ENCODE peak calls at places on chromosomes 4 and X, in nine cellular contexts. F, R, Z, C, Y, V, X, I and T are unnamed samples. For H3K4me1, the result is how much of the 10 kb centered on the place peaks cover.

GRCh38 chr4:28463184-28463690 is 1602.6 kb downstream of the STIM2 start:
- DNase-seq in F (no peak), R (no peak), Z (no peak), C (peak), Y (no peak), V (no peak), X (no peak), I (no peak), T (no peak)

GRCh38 chr4:24956763-24957162 is 43.9 kb upstream of the CCDC149 start:
- DNase-seq in F (no peak), R (no peak), Z (no peak), C (no peak), Y (no peak), V (no peak), X (no peak), I (no peak), T (no peak)

GRCh38 chrX:40511258-40511657 is 69.5 kb upstream of the ATP6AP2 start:
- DNase-seq in F (no peak), R (no peak), Z (no peak), C (no peak), Y (no peak), V (no peak), X (no peak), I (no peak), T (no peak)

GRCh38 chr4:3365326-3365725 is 72.5 kb downstream of the RGS12 start:
- DNase-seq in F (no peak), R (no peak), Z (no peak), C (no peak), Y (no peak), V (no peak), X (peak), I (no peak), T (no peak)

GRCh38 chrX:72526534-72527508 is 45.8 kb downstream of the HDAC8 start:
- DNase-seq in F (no peak), R (no peak), Z (no peak), C (peak), Y (no peak), V (peak), X (no peak), I (no peak), T (peak)

GRCh38 chr4:74413265-74413664 is 31.7 kb upstream of the AREG start:
- DNase-seq in F (no peak), R (no peak), Z (no peak), C (no peak), Y (no peak), V (no peak), X (no peak), I (no peak), T (no peak)

GRCh38 chrX:129984196-129984962 is 1.9 kb downstream of the BCORL1 start:
- DNase-seq in F (peak), R (peak), Z (no peak), C (no peak), Y (peak), V (peak), X (peak), I (peak), T (peak)

GRCh38 chrX:51420610-51421009 is 75.8 kb downstream of the NUDT11 start:
- DNase-seq in F (no peak), R (no peak), Z (no peak), C (peak), Y (peak), V (peak), X (peak), I (peak), T (no peak)

GRCh38 chr4:175330652-175331051 is 412.5 kb downstream of the ADAM29 start:
- DNase-seq in F (no peak), R (no peak), Z (no peak), C (peak), Y (no peak), V (no peak), X (no peak), I (no peak), T (no peak)

GRCh38 chrX:39133971-39134370 is 332.7 kb downstream of the MID1IP1 start:
- DNase-seq in F (no peak), R (no peak), Z (no peak), C (no peak), Y (no peak), V (no peak), X (no peak), I (no peak), T (no peak)

GRCh38 chrX:137771537-137771936 is 205.6 kb downstream of the ZIC3 start:
- DNase-seq in F (no peak), R (no peak), Z (no peak), C (no peak), Y (no peak), V (no peak), X (no peak), I (no peak), T (no peak)

GRCh38 chr4:187179086-187180070 is 455.7 kb upstream of the FAT1 start:
- DNase-seq in F (no peak), R (no peak), Z (no peak), C (peak), Y (no peak), V (no peak), X (no peak), I (no peak), T (no peak)

GRCh38 chr4:187207931-187208330 is 484.3 kb upstream of the FAT1 start:
- DNase-seq in F (no peak), R (no peak), Z (no peak), C (no peak), Y (no peak), V (no peak), X (no peak), I (no peak), T (no peak)

GRCh38 chrX:42290608-42291007 is 367.3 kb upstream of the CASK start:
- DNase-seq in F (no peak), R (no peak), Z (no peak), C (peak), Y (no peak), V (peak), X (no peak), I (no peak), T (no peak)

GRCh38 chr4:93199492-93199891 is 629.1 kb upstream of the ATOH1 start:
- DNase-seq in F (no peak), R (no peak), Z (no peak), C (peak), Y (no peak), V (peak), X (peak), I (no peak), T (no peak)

GRCh38 chr4:101282076-101282844 is 65.1 kb downstream of the PPP3CA start:
- DNase-seq in F (no peak), R (no peak), Z (no peak), C (no peak), Y (no peak), V (no peak), X (no peak), I (no peak), T (no peak)

GRCh38 chrX:29269390-29269789 is 682.1 kb downstream of the IL1RAPL1 start:
- DNase-seq in F (no peak), R (no peak), Z (no peak), C (no peak), Y (no peak), V (no peak), X (no peak), I (no peak), T (no peak)

GRCh38 chr4:91057871-91058270 is 930.7 kb downstream of the CCSER1 start:
- DNase-seq in F (no peak), R (no peak), Z (no peak), C (no peak), Y (no peak), V (no peak), X (no peak), I (no peak), T (no peak)

GRCh38 chrX:151789179-151789800 is 54.7 kb downstream of the CNGA2 start:
- DNase-seq in F (peak), R (peak), Z (no peak), C (peak), Y (no peak), V (peak), X (peak), I (peak), T (no peak)

GRCh38 chr4:75002381-75002780 is 69.5 kb downstream of the PARM1 start:
- DNase-seq in F (no peak), R (no peak), Z (no peak), C (no peak), Y (no peak), V (no peak), X (no peak), I (no peak), T (no peak)

GRCh38 chr4:124641715-124642380 is 70.7 kb downstream of the ANKRD50 start:
- DNase-seq in F (no peak), R (no peak), Z (no peak), C (peak), Y (no peak), V (peak), X (peak), I (no peak), T (no peak)

GRCh38 chr4:85274955-85275354 is 200.0 kb upstream of the ARHGAP24 start:
- DNase-seq in F (no peak), R (no peak), Z (no peak), C (no peak), Y (no peak), V (no peak), X (no peak), I (no peak), T (no peak)

GRCh38 chr4:81164623-81165416 is 50.2 kb downstream of the PRKG2 start:
- DNase-seq in F (no peak), R (no peak), Z (no peak), C (peak), Y (no peak), V (peak), X (no peak), I (peak), T (no peak)

GRCh38 chr4:89289312-89289711 is 18.3 kb downstream of the GPRIN3 start:
- DNase-seq in F (no peak), R (no peak), Z (no peak), C (no peak), Y (no peak), V (no peak), X (no peak), I (no peak), T (no peak)
- H3K4me1 ChIP-seq in F (under half), R (under half), Z (under half), C (under half), Y (half or more), V (under half), X (under half), I (under half), T (under half)

GRCh38 chr4:6885953-6886557 is 23.6 kb upstream of the TBC1D14 start:
- DNase-seq in F (peak), R (peak), Z (peak), C (peak), Y (no peak), V (peak), X (peak), I (peak), T (peak)
- TF ChIP-seq CTCF in F (peak), R (peak), Z (peak), C (peak), Y (no peak), V (peak), X (peak), I (no peak), T (peak)

GRCh38 chr4:38011484-38012162 is 51.4 kb downstream of the PTTG2 start:
- DNase-seq in F (no peak), R (no peak), Z (no peak), C (no peak), Y (no peak), V (no peak), X (no peak), I (no peak), T (no peak)

GRCh38 chr4:38016698-38017097 is 56.5 kb downstream of the PTTG2 start:
- DNase-seq in F (no peak), R (no peak), Z (no peak), C (no peak), Y (no peak), V (no peak), X (no peak), I (no peak), T (no peak)

GRCh38 chr4:38014421-38014852 is 54.2 kb downstream of the PTTG2 start:
- DNase-seq in F (no peak), R (no peak), Z (no peak), C (no peak), Y (no peak), V (no peak), X (no peak), I (no peak), T (no peak)

GRCh38 chr4:38015886-38016515 is 55.8 kb downstream of the PTTG2 start:
- DNase-seq in F (no peak), R (no peak), Z (no peak), C (no peak), Y (no peak), V (no peak), X (no peak), I (no peak), T (no peak)

GRCh38 chr4:38013461-38014366 is 53.5 kb downstream of the PTTG2 start:
- DNase-seq in F (peak), R (peak), Z (no peak), C (peak), Y (no peak), V (peak), X (peak), I (no peak), T (no peak)
- H3K4me1 ChIP-seq in F (under half), R (under half), Z (under half), C (under half), Y (under half), V (under half), X (under half), I (under half), T (under half)

GRCh38 chrX:9566150-9566621 is 101.3 kb downstream of the TBL1X start:
- DNase-seq in F (peak), R (peak), Z (no peak), C (peak), Y (no peak), V (peak), X (peak), I (peak), T (no peak)
- TF ChIP-seq CTCF in F (no peak), R (no peak), Z (no peak), C (peak), Y (no peak), V (no peak), X (peak), I (no peak), T (no peak)

GRCh38 chrX:68936608-68937007 is 107.8 kb downstream of the EFNB1 start:
- DNase-seq in F (no peak), R (no peak), Z (no peak), C (peak), Y (no peak), V (peak), X (peak), I (no peak), T (no peak)

GRCh38 chrX:68936186-68936585 is 107.4 kb downstream of the EFNB1 start:
- DNase-seq in F (no peak), R (no peak), Z (no peak), C (no peak), Y (no peak), V (no peak), X (no peak), I (no peak), T (no peak)

GRCh38 chrX:68934421-68934820 is 105.6 kb downstream of the EFNB1 start:
- DNase-seq in F (no peak), R (no peak), Z (no peak), C (no peak), Y (no peak), V (no peak), X (no peak), I (peak), T (no peak)

GRCh38 chrX:68934922-68935321 is 106.1 kb downstream of the EFNB1 start:
- DNase-seq in F (no peak), R (no peak), Z (no peak), C (no peak), Y (no peak), V (no peak), X (no peak), I (no peak), T (no peak)

GRCh38 chrX:68935362-68935761 is 106.5 kb downstream of the EFNB1 start:
- DNase-seq in F (no peak), R (no peak), Z (no peak), C (no peak), Y (no peak), V (no peak), X (peak), I (no peak), T (no peak)
- H3K4me1 ChIP-seq in F (under half), R (under half), Z (under half), C (under half), Y (under half), V (under half), X (under half), I (under half), T (under half)

DNA sequence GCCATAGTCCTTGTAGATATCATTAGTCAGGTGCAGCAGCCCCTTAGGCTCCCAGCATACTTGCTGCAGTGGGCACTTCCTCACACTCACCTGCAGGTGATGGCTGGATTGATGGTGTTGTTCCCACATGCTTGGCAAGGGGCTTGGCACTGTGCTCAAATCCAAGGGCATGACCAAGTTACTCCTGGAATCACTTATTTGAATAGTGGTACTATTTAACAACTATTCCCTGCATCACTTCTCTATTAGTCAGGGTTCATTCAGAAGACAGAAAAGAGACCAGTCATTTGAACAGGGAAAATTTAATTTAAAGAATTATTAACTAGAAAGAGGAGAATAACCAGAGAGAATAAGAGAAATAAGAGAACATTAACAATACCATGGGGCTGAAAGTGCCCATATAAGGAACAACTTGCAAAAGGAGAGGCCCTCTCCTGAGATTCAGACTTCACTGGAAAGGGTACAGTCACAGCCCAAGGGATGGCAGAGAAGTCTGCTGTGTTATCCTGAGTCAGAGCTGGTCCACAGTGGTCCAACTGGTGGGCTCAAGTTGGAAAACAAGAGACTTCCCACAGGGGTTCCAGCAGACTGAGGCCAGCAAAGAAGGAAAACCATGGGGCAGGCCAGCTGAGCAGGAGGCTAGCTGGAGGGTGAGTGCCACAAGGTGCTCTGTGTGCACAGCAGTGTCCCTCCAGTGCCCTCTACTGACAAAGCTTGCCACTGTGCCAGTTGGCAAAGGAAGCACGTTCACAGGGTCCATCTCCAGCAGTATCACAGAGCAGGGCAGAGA is 9.8 kb downstream of the SPP1 start:
- DNase-seq in F (no peak), R (no peak), Z (no peak), C (peak), Y (peak), V (peak), X (peak), I (peak), T (peak)
- TF ChIP-seq CTCF in F (peak), R (peak), Z (peak), C (peak), Y (peak), V (peak), X (peak), I (peak), T (peak)

DNA sequence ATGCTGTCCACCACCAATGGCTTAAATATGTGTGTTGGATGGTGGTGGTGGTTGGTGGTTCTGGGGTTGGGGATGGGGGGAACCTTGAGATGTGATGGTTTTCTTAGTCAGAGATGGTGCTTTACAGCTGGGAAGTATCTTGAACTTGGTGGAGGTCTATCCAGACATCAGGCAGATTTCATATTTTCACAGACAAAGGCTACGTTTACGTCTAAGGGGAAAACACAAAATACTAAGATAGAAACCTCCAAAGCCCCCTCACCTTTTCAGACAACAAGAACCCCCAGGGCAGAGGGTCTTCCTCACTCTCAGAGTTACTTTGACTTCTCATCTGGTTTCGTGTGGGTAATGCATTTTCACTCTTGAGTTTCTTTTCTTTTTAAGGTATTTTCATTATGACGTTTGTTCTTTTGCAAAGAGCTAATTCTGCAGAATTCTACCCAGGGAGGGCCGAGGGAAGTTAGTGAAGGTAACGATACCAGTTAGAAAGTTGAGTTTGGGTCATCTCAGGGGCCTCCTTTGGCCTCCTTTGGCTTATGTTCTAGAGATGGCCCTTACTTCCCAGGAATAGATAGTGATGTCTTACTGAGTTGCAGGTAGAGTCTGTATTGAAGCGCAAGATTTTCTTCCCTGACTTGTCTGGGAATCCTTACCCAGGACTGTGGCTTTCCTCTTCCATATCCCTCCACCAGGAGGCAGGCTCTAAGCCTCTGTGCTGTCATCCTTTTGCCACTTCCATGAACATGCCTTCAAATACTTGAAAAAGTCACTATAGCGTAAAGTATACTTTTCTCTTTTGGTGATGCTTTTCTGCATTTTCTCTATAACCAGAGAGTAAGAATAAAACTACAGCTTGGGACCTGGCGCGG is 31.9 kb downstream of the RHOH start:
- DNase-seq in F (no peak), R (no peak), Z (peak), C (no peak), Y (no peak), V (no peak), X (no peak), I (no peak), T (no peak)
- H3K4me1 ChIP-seq in F (under half), R (under half), Z (half or more), C (under half), Y (half or more), V (under half), X (under half), I (under half), T (under half)

DNA sequence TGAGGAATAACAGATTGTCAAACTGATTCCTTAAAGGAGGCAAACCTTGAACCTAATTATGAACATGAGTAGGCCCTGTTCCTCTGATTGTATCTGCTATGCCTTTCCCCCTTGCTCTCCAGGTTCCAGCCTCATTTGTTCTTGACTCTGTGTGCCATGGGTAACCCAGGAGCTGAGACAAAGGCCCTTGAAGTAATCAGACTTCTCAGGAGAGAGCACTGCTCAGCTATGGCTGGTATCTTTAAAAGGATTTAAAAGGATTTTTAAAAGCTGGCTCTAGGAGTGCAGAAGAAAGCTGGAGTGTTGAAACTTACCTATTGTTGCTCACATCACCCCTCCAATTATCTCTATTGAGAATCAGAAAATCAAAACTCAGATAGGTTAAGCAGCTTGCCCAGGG is 1565.5 kb upstream of the AGA start:
- DNase-seq in F (no peak), R (no peak), Z (no peak), C (no peak), Y (no peak), V (no peak), X (no peak), I (no peak), T (no peak)
- TF ChIP-seq CTCF in F (no peak), R (no peak), Z (no peak), C (no peak), Y (no peak), V (no peak), X (no peak), I (no peak), T (no peak)

GRCh38 chr4:142309772-142310171 is 536.3 kb downstream of the INPP4B start:
- DNase-seq in F (no peak), R (no peak), Z (no peak), C (no peak), Y (no peak), V (no peak), X (no peak), I (no peak), T (no peak)
- H3K4me1 ChIP-seq in F (under half), R (under half), Z (under half), C (under half), Y (under half), V (under half), X (under half), I (under half), T (under half)

GRCh38 chrX:13472975-13473665 is 96.3 kb upstream of the EGFL6 start:
- DNase-seq in F (no peak), R (no peak), Z (peak), C (no peak), Y (no peak), V (peak), X (no peak), I (no peak), T (no peak)
- TF ChIP-seq CTCF in F (no peak), R (no peak), Z (peak), C (no peak), Y (no peak), V (no peak), X (no peak), I (no peak), T (no peak)